ENCODE peak calls at places on chromosomes 16 and 17, in five cellular contexts. M is breast epithelium, V is H1, N is prostate gland, L is upper lobe of left lung. G is an unnamed sample.

GRCh38 chr17:68497885-68498319 is 14.3 kb upstream of the PRKAR1A start:
- DNase-seq in M (no peak), V (no peak), N (no peak), L (no peak), G (no peak)

GRCh38 chr17:30263552-30264333 is 28.0 kb downstream of the BLMH start:
- DNase-seq in M (no peak), V (no peak), N (no peak), L (no peak), G (no peak)

GRCh38 chr16:5461141-5461540 is 363.5 kb upstream of the EEF2KMT start:
- DNase-seq in M (no peak), V (no peak), N (no peak), L (no peak), G (no peak)

GRCh38 chr17:21046215-21046614 is 3.4 kb upstream of the USP22 start:
- DNase-seq in M (no peak), V (no peak), N (no peak), L (no peak), G (no peak)

GRCh38 chr17:68981288-68981687 is 26.1 kb upstream of the ABCA8 start:
- DNase-seq in M (no peak), V (no peak), N (no peak), L (no peak), G (no peak)

GRCh38 chr16:15765880-15766279 is 90.9 kb downstream of the MYH11 start:
- DNase-seq in M (no peak), V (no peak), N (peak), L (no peak), G (no peak)

GRCh38 chr17:80374039-80374731 is 40.8 kb upstream of the ENDOV start:
- DNase-seq in M (peak), V (no peak), N (no peak), L (no peak), G (no peak)

GRCh38 chr17:78444392-78444791 is 65.9 kb downstream of the PGS1 start:
- DNase-seq in M (no peak), V (no peak), N (no peak), L (no peak), G (no peak)

GRCh38 chr16:54359086-54359485 is 72.5 kb upstream of the IRX3 start:
- DNase-seq in M (no peak), V (no peak), N (no peak), L (no peak), G (no peak)

GRCh38 chr17:40563371-40564052 is 1.8 kb downstream of the CCR7 start:
- DNase-seq in M (no peak), V (no peak), N (no peak), L (no peak), G (no peak)

GRCh38 chr16:50326835-50327465 is 41.8 kb downstream of the BRD7 start:
- DNase-seq in M (no peak), V (no peak), N (no peak), L (no peak), G (no peak)

DNA sequence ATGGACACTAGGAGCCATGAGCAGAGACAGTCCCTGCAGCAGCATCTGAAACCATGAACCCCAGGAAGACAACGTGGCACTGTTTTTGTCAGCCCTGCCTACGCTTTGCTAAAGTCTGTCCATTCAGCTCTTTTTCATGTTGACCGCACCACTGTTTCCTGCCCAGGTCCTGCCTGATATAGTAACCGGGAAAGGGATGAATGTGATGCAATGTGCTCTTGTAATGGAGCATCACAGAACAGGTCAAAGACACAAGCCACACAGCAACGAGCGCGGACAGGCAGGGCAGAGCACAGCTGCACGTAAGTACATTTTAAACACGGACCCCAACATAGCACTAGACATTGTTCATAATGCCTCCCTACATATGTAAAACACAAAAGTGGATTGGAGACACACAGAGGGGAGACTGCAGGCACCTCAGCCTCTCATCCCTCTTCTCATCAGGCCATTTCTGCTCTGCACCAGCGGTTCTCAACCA is 16.9 kb upstream of the TNFRSF13B start:
- DNase-seq in M (peak), V (no peak), N (no peak), L (no peak), G (no peak)
- TF ChIP-seq POLR2AphosphoS5 in M (no peak), V (no peak), N (no peak), L (no peak), G (no peak)

DNA sequence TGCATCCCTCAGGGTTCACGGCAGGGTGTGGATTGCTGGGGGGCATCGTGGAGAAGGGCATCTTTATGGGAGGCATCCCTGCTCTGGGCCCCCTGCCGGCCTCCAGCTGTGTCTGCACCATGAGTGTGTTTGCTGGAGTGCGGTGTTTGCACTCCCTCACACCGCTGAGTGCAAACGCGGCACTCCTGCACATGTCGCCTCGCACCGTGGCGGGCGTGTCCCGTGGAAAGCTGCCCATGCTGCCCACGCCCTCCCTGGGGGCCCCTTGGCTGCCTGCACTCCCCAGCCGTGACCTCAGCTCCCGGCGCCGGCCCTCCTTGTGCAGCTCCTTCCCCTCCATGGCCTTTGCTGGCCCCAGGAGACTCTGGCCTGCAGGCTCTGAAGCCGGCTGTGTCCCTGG is 74.6 kb upstream of the ZNF750 start:
- DNase-seq in M (no peak), V (no peak), N (no peak), L (peak), G (no peak)
- TF ChIP-seq CTCF in M (no peak), V (no peak), N (peak), L (peak), G (peak)

GRCh38 chr16:30922960-30923535 is 324 bp upstream of the FBXL19 start:
- DNase-seq in M (peak), V (peak), N (peak), L (peak), G (peak)
- TF ChIP-seq POLR2A in M (peak), V (peak), N (peak), L (no peak), G (no peak)

GRCh38 chr17:56913000-56913866 is 616 bp downstream of the TRIM25 start:
- DNase-seq in M (peak), V (no peak), N (peak), L (peak), G (no peak)

GRCh38 chr17:56910509-56911235 is 3.2 kb downstream of the TRIM25 start:
- DNase-seq in M (no peak), V (no peak), N (no peak), L (no peak), G (no peak)

GRCh38 chr17:56908061-56908542 is 5.7 kb downstream of the TRIM25 start:
- DNase-seq in M (no peak), V (no peak), N (no peak), L (peak), G (no peak)

GRCh38 chr17:56912105-56912999 is 1.5 kb downstream of the TRIM25 start:
- DNase-seq in M (no peak), V (no peak), N (no peak), L (no peak), G (no peak)

GRCh38 chr17:56909742-56910508 is 3.9 kb downstream of the TRIM25 start:
- DNase-seq in M (no peak), V (no peak), N (no peak), L (no peak), G (no peak)
- TF ChIP-seq POLR2AphosphoS5 in M (no peak), V (no peak), N (no peak), L (peak), G (peak)

DNA sequence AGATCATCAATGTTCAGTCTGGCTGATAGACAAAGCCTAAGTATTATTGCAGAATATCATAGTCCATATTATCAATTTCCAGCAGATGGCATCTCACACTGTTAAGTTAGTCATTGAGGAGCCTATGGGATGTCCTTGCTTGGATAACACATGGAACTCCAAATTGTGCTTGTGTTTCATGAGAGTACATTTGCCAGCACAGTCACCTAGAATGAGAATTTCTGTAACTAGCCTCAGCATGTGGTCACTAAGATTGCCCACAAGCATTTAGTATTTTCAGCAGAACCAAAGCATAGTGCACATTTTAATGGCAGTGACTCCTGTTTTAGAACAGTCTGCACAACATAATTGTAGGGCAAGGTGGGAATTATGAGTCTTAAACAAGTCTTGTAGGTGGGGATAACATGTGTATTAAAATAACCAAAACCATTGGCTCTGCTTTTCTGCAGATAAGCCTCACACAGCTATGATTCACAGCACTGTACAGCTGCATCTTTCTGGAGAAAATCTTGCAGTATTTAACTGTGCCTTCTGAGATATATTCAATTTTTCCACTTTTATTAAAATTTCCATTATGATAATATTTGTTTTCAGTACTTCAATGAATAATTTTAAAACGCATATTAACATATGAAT is 882.8 kb upstream of the SOX9 start:
- DNase-seq in M (no peak), V (no peak), N (no peak), L (no peak), G (no peak)
- TF ChIP-seq CTCF in M (peak), V (no peak), N (peak), L (no peak), G (no peak)

DNA sequence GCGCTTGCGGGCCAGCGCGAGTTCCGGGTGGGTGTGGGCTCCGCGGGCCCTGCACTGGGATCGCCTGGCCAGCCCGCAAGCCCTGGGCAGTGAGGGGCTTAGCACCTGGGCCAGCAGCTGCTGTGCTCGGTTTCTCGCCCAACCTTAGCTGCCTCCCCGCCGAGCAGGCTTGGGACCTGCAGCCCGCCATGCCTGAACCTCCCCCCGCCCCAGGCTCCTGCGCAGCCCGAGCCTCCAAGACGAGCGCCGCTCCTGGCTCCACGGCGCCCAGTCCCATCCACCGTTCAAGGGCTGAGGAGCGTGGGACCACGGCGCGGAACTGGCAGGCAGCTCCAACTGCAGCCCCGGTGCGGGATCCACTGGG is 12.3 kb upstream of the ZFP90 start:
- DNase-seq in M (no peak), V (no peak), N (no peak), L (peak), G (no peak)
- TF ChIP-seq POLR2A in M (no peak), V (no peak), N (no peak), L (no peak), G (no peak)

GRCh38 chr17:41970901-41971331 is 4.3 kb downstream of the CNP start:
- DNase-seq in M (no peak), V (no peak), N (no peak), L (no peak), G (no peak)
- TF ChIP-seq POLR2AphosphoS5 in M (no peak), V (peak), N (no peak), L (no peak), G (no peak)

GRCh38 chr17:28682655-28683054 is 20.6 kb downstream of the SUPT6H start:
- DNase-seq in M (no peak), V (no peak), N (no peak), L (no peak), G (no peak)

GRCh38 chr17:28686296-28686695 is 24.3 kb downstream of the SUPT6H start:
- DNase-seq in M (no peak), V (no peak), N (no peak), L (no peak), G (no peak)

GRCh38 chr17:28685366-28685765 is 23.4 kb downstream of the SUPT6H start:
- DNase-seq in M (no peak), V (no peak), N (no peak), L (no peak), G (no peak)

GRCh38 chr17:28688481-28688880 is 23.2 kb downstream of the PROCA1 start:
- DNase-seq in M (no peak), V (no peak), N (no peak), L (no peak), G (no peak)

DNA sequence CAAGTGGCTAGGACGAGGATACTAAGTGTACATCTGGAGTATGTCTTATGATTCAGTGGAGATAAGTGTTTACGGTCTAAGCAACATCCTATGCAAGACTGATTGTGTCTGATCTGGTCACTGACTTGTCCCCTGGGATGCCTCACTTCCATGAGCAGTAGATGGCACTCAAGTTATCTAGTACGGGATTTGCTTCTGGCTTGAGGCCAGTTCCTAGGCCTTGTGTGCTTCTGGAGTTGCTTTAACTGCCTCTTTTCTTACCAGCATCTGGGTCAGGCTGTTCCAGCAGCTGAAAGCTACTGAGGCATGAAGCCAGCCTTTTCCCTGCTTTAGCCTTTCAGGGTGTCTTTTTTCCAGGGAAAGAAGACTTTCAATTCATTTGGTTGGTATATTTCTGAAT is 23.0 kb downstream of the SUPT6H start:
- DNase-seq in M (no peak), V (no peak), N (peak), L (no peak), G (no peak)
- TF ChIP-seq CTCF in M (no peak), V (no peak), N (peak), L (no peak), G (no peak)

GRCh38 chr16:48623304-48624016 is 13.5 kb upstream of the N4BP1 start:
- DNase-seq in M (peak), V (peak), N (peak), L (peak), G (peak)
- TF ChIP-seq POLR2A in M (no peak), V (no peak), N (peak), L (no peak), G (no peak)

G was measured in vagina.